ENCODE peak calls at places on chromosome 10, in ten cellular contexts. R, S, Q, I, C, B, U, G, A and H are unnamed samples.

GRCh38 chr10:70432101-70432500 is 9.4 kb downstream of the NODAL start:
- DNase-seq in R (no peak), S (no peak), Q (no peak), I (no peak), C (no peak), B (no peak), U (no peak), G (peak; percentile 61), A (no peak), H (no peak)

GRCh38 chr10:51649064-51649463 is 50.3 kb downstream of the CSTF2T start:
- DNase-seq in R (no peak), S (no peak), Q (no peak), I (no peak), C (no peak), B (no peak), U (no peak), G (no peak), A (no peak), H (no peak)

GRCh38 chr10:14507156-14507555 is 176.4 kb upstream of the FRMD4A start:
- DNase-seq in R (no peak), S (no peak), Q (no peak), I (no peak), C (no peak), B (no peak), U (peak; percentile 49), G (no peak), A (no peak), H (no peak)

GRCh38 chr10:60234531-60234930 is 155.1 kb downstream of the ANK3 start:
- DNase-seq in R (no peak), S (no peak), Q (no peak), I (no peak), C (no peak), B (no peak), U (no peak), G (no peak), A (no peak), H (no peak)

GRCh38 chr10:93600861-93601773 is at the start of gene RBP4:
- DNase-seq in R (no peak), S (no peak), Q (no peak), I (no peak), C (no peak), B (no peak), U (peak; percentile 36), G (no peak), A (no peak), H (peak; percentile 73)

GRCh38 chr10:132322621-132323048 is 9.4 kb upstream of the LRRC27 start:
- DNase-seq in R (no peak), S (no peak), Q (no peak), I (no peak), C (no peak), B (no peak), U (peak; percentile 28), G (no peak), A (no peak), H (no peak)

GRCh38 chr10:100986952-100987684 is at the start of the genes MRPL43 and TWNK:
- DNase-seq in R (no peak), S (no peak), Q (peak; percentile 87), I (peak; percentile 88), C (peak; percentile 96), B (peak; percentile 91), U (peak; percentile 96), G (peak; percentile 70), A (peak; percentile 94), H (peak; percentile 93)

GRCh38 chr10:96743988-96744585 is 23.8 kb upstream of the PIK3AP1 start:
- DNase-seq in R (no peak), S (no peak), Q (no peak), I (no peak), C (no peak), B (no peak), U (peak; percentile 50), G (no peak), A (no peak), H (peak; percentile 33)

DNA sequence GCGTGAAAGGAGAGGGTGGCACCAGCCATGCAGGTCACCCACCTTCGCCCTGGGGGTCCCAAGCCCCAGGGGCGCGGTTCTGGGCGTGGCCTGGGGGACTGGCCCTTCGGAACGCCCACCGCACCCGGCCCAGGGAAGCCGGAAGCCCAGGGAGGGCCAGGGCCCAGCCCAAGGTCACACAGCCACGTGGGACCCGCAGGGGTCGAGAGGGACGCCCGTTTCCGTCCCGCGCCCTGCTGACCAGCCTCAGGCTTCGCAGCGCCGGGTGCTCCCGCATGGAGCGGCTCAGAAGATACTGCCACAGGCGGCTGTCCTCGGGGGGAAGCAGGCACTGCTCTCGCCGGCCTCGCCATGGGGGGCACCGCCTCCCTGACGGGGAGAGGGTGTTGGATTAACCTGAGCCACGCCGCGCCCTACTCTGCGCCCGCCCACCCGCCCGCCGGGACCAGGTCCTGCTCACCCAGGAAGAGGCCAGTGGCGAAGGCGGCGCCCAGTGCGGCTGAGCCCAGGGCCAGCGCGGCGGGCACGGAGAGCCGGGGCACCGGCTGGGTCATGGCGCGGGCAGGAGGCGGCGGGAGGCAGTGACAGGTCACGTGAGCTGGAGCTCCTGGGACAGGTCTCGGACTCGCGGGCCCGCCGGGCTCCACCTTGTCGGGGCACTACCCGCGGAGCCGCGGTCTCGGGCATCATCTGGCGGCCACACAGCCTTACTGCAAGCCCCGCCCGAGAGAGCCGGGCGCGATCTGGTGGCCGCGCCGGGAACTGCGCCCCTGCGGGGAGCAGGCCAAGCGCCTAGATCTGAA is at the start of gene COMTD1:
- DNase-seq in R (peak; percentile 73), S (peak; percentile 47), Q (peak; percentile 98), I (peak; percentile 97), C (peak; percentile 96), B (peak; percentile 95), U (peak; percentile 96), G (peak; percentile 94), A (peak; percentile 94), H (peak; percentile 95)
- TF ChIP-seq POLR2AphosphoS5 in R (peak; percentile 57), S (no peak), Q (peak; percentile 74), I (no peak), C (no peak), B (no peak), U (peak; percentile 55), G (no peak), A (no peak), H (no peak)

GRCh38 chr10:72461085-72461484 is 106.4 kb upstream of the DNAJB12 start:
- DNase-seq in R (no peak), S (no peak), Q (no peak), I (no peak), C (no peak), B (no peak), U (no peak), G (no peak), A (no peak), H (peak; percentile 4)

GRCh38 chr10:72460271-72460670 is 105.6 kb upstream of the DNAJB12 start:
- DNase-seq in R (no peak), S (no peak), Q (no peak), I (no peak), C (no peak), B (no peak), U (no peak), G (no peak), A (no peak), H (peak; percentile 4)

DNA sequence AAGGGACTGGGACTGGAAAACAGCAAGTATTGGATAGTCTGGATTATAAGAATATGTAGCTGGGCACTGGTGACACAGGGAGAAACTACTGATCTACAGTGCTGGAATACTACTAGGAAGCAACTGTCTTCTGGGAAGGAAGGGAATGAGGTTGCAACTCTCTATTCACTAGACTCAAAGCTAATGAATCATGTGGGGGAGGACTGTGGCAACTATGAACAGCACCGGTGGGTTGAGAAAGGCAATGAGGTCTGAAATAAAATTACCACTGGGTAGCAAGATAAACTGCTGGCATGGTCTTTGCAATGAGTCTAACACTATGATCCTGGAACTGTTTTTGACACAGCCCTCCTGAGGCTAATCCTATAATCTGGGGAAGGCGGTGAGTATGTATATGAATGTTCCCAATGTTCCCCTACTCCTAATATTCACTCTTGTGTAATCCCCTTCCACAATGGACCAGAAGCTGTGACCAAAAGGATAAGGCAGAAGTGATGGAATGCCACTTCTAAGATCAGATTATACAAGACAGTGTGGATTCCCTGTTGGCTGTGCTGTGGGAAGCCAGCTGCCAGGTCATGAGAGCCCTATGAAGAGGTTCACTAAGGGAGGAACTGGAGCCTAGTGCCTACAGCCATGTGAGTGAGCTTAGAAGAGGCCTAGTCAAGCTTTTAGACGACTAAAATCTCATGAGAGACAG is 101.3 kb upstream of the DNAJB12 start:
- DNase-seq in R (no peak), S (no peak), Q (no peak), I (no peak), C (no peak), B (no peak), U (no peak), G (no peak), A (no peak), H (no peak)
- TF ChIP-seq POLR2AphosphoS5 in R (no peak), S (no peak), Q (no peak), I (no peak), C (no peak), B (no peak), U (no peak), G (no peak), A (no peak), H (no peak)

DNA sequence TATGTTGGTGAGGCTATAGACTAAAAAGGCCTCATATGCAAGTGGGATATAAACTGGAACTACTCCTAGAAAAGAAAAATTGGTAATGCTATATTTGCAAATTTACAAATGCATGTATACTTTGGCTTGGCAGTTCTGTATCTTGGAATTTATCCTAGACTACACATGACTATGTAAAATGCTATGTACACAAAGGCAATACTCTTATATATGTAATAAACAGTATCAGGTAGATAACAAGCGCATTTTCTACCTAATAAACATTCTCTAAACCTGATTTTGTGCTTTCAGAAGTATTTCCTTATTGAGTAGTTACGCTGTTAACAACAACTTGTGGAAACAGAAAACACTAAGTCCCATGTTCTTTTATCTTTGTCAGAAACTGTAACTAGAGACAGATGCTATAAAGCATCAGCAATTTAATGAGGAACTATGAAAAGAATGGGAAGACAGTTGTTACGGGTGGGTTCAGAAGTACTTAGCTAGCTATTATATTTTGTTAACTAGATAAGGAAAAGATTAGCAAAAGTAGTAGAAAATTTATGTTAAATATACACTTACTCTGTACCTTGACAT is 107.7 kb downstream of the ARHGAP12 start:
- DNase-seq in R (no peak), S (no peak), Q (no peak), I (no peak), C (no peak), B (no peak), U (no peak), G (no peak), A (no peak), H (no peak)
- TF ChIP-seq POLR2AphosphoS5 in R (no peak), S (no peak), Q (no peak), I (no peak), C (no peak), B (no peak), U (no peak), G (no peak), A (no peak), H (no peak)

GRCh38 chr10:35453855-35454532 is 117.7 kb downstream of the CCNY start:
- DNase-seq in R (no peak), S (no peak), Q (no peak), I (no peak), C (no peak), B (no peak), U (no peak), G (no peak), A (no peak), H (no peak)

GRCh38 chr10:35459449-35459847 is 123.1 kb downstream of the CCNY start:
- DNase-seq in R (no peak), S (no peak), Q (no peak), I (no peak), C (no peak), B (no peak), U (no peak), G (no peak), A (no peak), H (no peak)

GRCh38 chr10:35456175-35456574 is 119.9 kb downstream of the CCNY start:
- DNase-seq in R (no peak), S (no peak), Q (no peak), I (no peak), C (no peak), B (no peak), U (no peak), G (no peak), A (no peak), H (no peak)

GRCh38 chr10:35458500-35459448 is 122.5 kb downstream of the CCNY start:
- DNase-seq in R (no peak), S (no peak), Q (no peak), I (no peak), C (no peak), B (no peak), U (no peak), G (no peak), A (no peak), H (no peak)

GRCh38 chr10:35456784-35457183 is 120.5 kb downstream of the CCNY start:
- DNase-seq in R (no peak), S (no peak), Q (no peak), I (no peak), C (no peak), B (no peak), U (no peak), G (no peak), A (no peak), H (no peak)
- TF ChIP-seq POLR2AphosphoS5 in R (no peak), S (no peak), Q (no peak), I (no peak), C (no peak), B (no peak), U (no peak), G (no peak), A (no peak), H (no peak)